ENCODE peak calls at places on chromosomes 1 and 21, in ten cellular contexts. H, B, I, O, Z, R, F, W, T and V are unnamed samples.
A peak's percentile ranks its signal among the peaks of the same experiment; 100 is the strongest.

GRCh38 chr1:236421022-236421421 is 26.9 kb downstream of the EDARADD start:
- DNase-seq in H (no peak), B (no peak), I (no peak), O (no peak), Z (no peak), R (no peak), F (peak; percentile 49), W (no peak), T (no peak), V (no peak)

GRCh38 chr21:45224189-45224938 is 63.3 kb downstream of the POFUT2 start:
- DNase-seq in H (no peak), B (no peak), I (no peak), O (no peak), Z (no peak), R (peak; percentile 89), F (no peak), W (no peak), T (no peak), V (no peak)

GRCh38 chr1:93357242-93357641 is 11.5 kb downstream of the DR1 start:
- DNase-seq in H (no peak), B (no peak), I (no peak), O (no peak), Z (no peak), R (no peak), F (no peak), W (no peak), T (no peak), V (no peak)

GRCh38 chr1:226640288-226640687 is 91.7 kb downstream of the STUM start:
- DNase-seq in H (peak; percentile 80), B (no peak), I (no peak), O (no peak), Z (peak; percentile 20), R (peak; percentile 16), F (no peak), W (no peak), T (no peak), V (no peak)

GRCh38 chr1:70143052-70143659 is 62.2 kb downstream of the LRRC40 start:
- DNase-seq in H (no peak), B (no peak), I (peak; percentile 63), O (no peak), Z (no peak), R (no peak), F (no peak), W (peak; percentile 19), T (no peak), V (no peak)

GRCh38 chr1:46528297-46528955 is 23.0 kb downstream of the KNCN start:
- DNase-seq in H (no peak), B (no peak), I (no peak), O (no peak), Z (no peak), R (no peak), F (no peak), W (no peak), T (no peak), V (no peak)

GRCh38 chr1:71157715-71158114 is 76.9 kb upstream of the ZRANB2 start:
- DNase-seq in H (no peak), B (no peak), I (no peak), O (no peak), Z (no peak), R (no peak), F (no peak), W (no peak), T (no peak), V (no peak)

GRCh38 chr21:44589586-44590305 is 2.6 kb downstream of the KRTAP10-6 start:
- DNase-seq in H (no peak), B (no peak), I (no peak), O (no peak), Z (no peak), R (no peak), F (no peak), W (no peak), T (no peak), V (peak; percentile 79)

GRCh38 chr1:196667131-196667530 is 15.3 kb downstream of the CFH start:
- DNase-seq in H (no peak), B (no peak), I (no peak), O (no peak), Z (no peak), R (no peak), F (no peak), W (no peak), T (no peak), V (no peak)

GRCh38 chr1:245067257-245067656 is 87.5 kb upstream of the KIF26B start:
- DNase-seq in H (no peak), B (no peak), I (no peak), O (no peak), Z (no peak), R (no peak), F (no peak), W (no peak), T (no peak), V (no peak)

GRCh38 chr1:70429219-70429618 is 18.2 kb downstream of the CTH start:
- DNase-seq in H (no peak), B (no peak), I (no peak), O (no peak), Z (no peak), R (no peak), F (no peak), W (no peak), T (no peak), V (no peak)

GRCh38 chr1:187413770-187414169 is 585.0 kb downstream of the PLA2G4A start:
- DNase-seq in H (no peak), B (no peak), I (peak; percentile 25), O (no peak), Z (no peak), R (no peak), F (no peak), W (peak; percentile 16), T (no peak), V (no peak)

GRCh38 chr1:95716550-95716949 is 482.5 kb downstream of the RWDD3 start:
- DNase-seq in H (no peak), B (no peak), I (no peak), O (no peak), Z (no peak), R (no peak), F (no peak), W (no peak), T (no peak), V (no peak)

GRCh38 chr21:22885079-22885478 is 1886.9 kb downstream of the NCAM2 start:
- DNase-seq in H (no peak), B (no peak), I (no peak), O (no peak), Z (no peak), R (no peak), F (no peak), W (peak; percentile 86), T (no peak), V (no peak)

GRCh38 chr1:61950418-61950817 is 208.1 kb downstream of the PATJ start:
- DNase-seq in H (no peak), B (no peak), I (peak; percentile 53), O (no peak), Z (no peak), R (no peak), F (no peak), W (peak; percentile 68), T (no peak), V (no peak)

GRCh38 chr1:203289281-203289981 is 15.9 kb upstream of the BTG2 start:
- DNase-seq in H (peak; percentile 73), B (no peak), I (no peak), O (no peak), Z (peak; percentile 72), R (peak; percentile 97), F (no peak), W (no peak), T (peak; percentile 38), V (no peak)

GRCh38 chr1:173202430-173203145 is 4.5 kb downstream of the TNFSF4 start:
- DNase-seq in H (no peak), B (peak; percentile 7), I (peak; percentile 17), O (no peak), Z (no peak), R (no peak), F (no peak), W (peak; percentile 60), T (no peak), V (no peak)

GRCh38 chr1:206579747-206580437 is 32.4 kb downstream of the EIF2D start:
- DNase-seq in H (peak; percentile 85), B (no peak), I (no peak), O (peak; percentile 80), Z (peak; percentile 77), R (peak; percentile 98), F (peak; percentile 76), W (no peak), T (peak; percentile 68), V (no peak)
- H3K4me3 ChIP-seq in H (no peak overlapping the region), B (no peak overlapping the region), I (no peak overlapping the region), O (no peak overlapping the region), Z (no peak overlapping the region), R (peak overlapping the region; percentile 37), F (no peak overlapping the region), W (no peak overlapping the region), T (no peak overlapping the region), V (no peak overlapping the region)

GRCh38 chr1:113951719-113952118 is 22.6 kb downstream of the HIPK1 start:
- DNase-seq in H (no peak), B (no peak), I (no peak), O (no peak), Z (no peak), R (no peak), F (no peak), W (no peak), T (no peak), V (no peak)
- H3K4me1 ChIP-seq in H (peaks cover 51% of the 10 kb centered on the region), B (no peaks in the 10 kb centered on the region), I (no peaks in the 10 kb centered on the region), O (peaks cover 22% of the 10 kb centered on the region), Z (peaks cover 22% of the 10 kb centered on the region), R (peaks cover 70% of the 10 kb centered on the region), F (peaks cover 22% of the 10 kb centered on the region), W (no peaks in the 10 kb centered on the region), T (peaks cover 32% of the 10 kb centered on the region), V (peaks cover 33% of the 10 kb centered on the region)

GRCh38 chr1:9069324-9070100 is at the start of gene SLC2A5:
- DNase-seq in H (peak; percentile 71), B (no peak), I (peak; percentile 72), O (no peak), Z (peak; percentile 48), R (no peak), F (peak; percentile 66), W (no peak), T (peak; percentile 33), V (no peak)
- H3K4me3 ChIP-seq in H (no peak within 1 kb of the TSS), B (no peak within 1 kb of the TSS), I (no peak within 1 kb of the TSS), O (peak within 1 kb of the TSS; percentile 24), Z (no peak within 1 kb of the TSS), R (no peak within 1 kb of the TSS), F (no peak within 1 kb of the TSS), W (no peak within 1 kb of the TSS), T (peak within 1 kb of the TSS; percentile 23), V (peak within 1 kb of the TSS; percentile 33)

GRCh38 chr1:238488406-238488805 is 597.7 kb upstream of the ZP4 start:
- DNase-seq in H (no peak), B (no peak), I (no peak), O (no peak), Z (no peak), R (no peak), F (no peak), W (no peak), T (no peak), V (no peak)

GRCh38 chr1:238487931-238488330 is 597.2 kb upstream of the ZP4 start:
- DNase-seq in H (no peak), B (no peak), I (no peak), O (no peak), Z (no peak), R (no peak), F (no peak), W (no peak), T (no peak), V (no peak)

GRCh38 chr1:238485906-238486219 is 595.1 kb upstream of the ZP4 start:
- DNase-seq in H (no peak), B (no peak), I (no peak), O (no peak), Z (no peak), R (no peak), F (no peak), W (peak; percentile 28), T (no peak), V (no peak)

GRCh38 chr1:238485062-238485905 is 594.6 kb upstream of the ZP4 start:
- DNase-seq in H (no peak), B (no peak), I (peak; percentile 30), O (no peak), Z (no peak), R (no peak), F (no peak), W (peak; percentile 60), T (no peak), V (no peak)

GRCh38 chr1:238484121-238484520 is 593.4 kb upstream of the ZP4 start:
- DNase-seq in H (no peak), B (no peak), I (peak; percentile 12), O (no peak), Z (no peak), R (no peak), F (no peak), W (no peak), T (no peak), V (no peak)
- H3K4me1 ChIP-seq in H (no peaks in the 10 kb centered on the region), B (peaks cover 3% of the 10 kb centered on the region), I (peaks cover 29% of the 10 kb centered on the region), O (no peaks in the 10 kb centered on the region), Z (no peaks in the 10 kb centered on the region), R (no peaks in the 10 kb centered on the region), F (no peaks in the 10 kb centered on the region), W (no peaks in the 10 kb centered on the region), T (no peaks in the 10 kb centered on the region), V (no peaks in the 10 kb centered on the region)